ENCODE peak calls at places on chromosomes 16 and 17, in four cellular contexts. One of them, this sample, is unnamed.

GRCh38 chr16:3182608-3183444 is 5.2 kb upstream of the OR1F1 start:
- DNase-seq in mucosa of gallbladder: no peak
- DNase-seq in fibroblast of lung: peak
- DNase-seq in tibial nerve: no peak
- DNase-seq in this sample: no peak

GRCh38 chr17:58247511-58248363 is 9.4 kb downstream of the LPO start:
- DNase-seq in mucosa of gallbladder: no peak
- DNase-seq in fibroblast of lung: no peak
- DNase-seq in tibial nerve: no peak
- DNase-seq in this sample: no peak

GRCh38 chr16:68353366-68353765 is 42.5 kb downstream of the PRMT7 start:
- DNase-seq in mucosa of gallbladder: no peak
- DNase-seq in fibroblast of lung: no peak
- DNase-seq in tibial nerve: no peak
- DNase-seq in this sample: no peak

GRCh38 chr17:68239967-68240366 is 7.9 kb upstream of the AMZ2 start:
- DNase-seq in mucosa of gallbladder: no peak
- DNase-seq in fibroblast of lung: no peak
- DNase-seq in tibial nerve: no peak
- DNase-seq in this sample: no peak

GRCh38 chr16:86404678-86405077 is 105.6 kb upstream of the FOXF1 start:
- DNase-seq in mucosa of gallbladder: no peak
- DNase-seq in fibroblast of lung: no peak
- DNase-seq in tibial nerve: no peak
- DNase-seq in this sample: no peak

GRCh38 chr16:4404247-4404966 is 12.0 kb downstream of the CORO7 start:
- DNase-seq in mucosa of gallbladder: no peak
- DNase-seq in fibroblast of lung: no peak
- DNase-seq in tibial nerve: no peak
- DNase-seq in this sample: no peak

GRCh38 chr16:50354082-50354481 is 14.7 kb downstream of the BRD7 start:
- DNase-seq in mucosa of gallbladder: no peak
- DNase-seq in fibroblast of lung: no peak
- DNase-seq in tibial nerve: no peak
- DNase-seq in this sample: no peak

GRCh38 chr16:14310519-14310991 is 239.4 kb downstream of the MRTFB start:
- DNase-seq in mucosa of gallbladder: no peak
- DNase-seq in fibroblast of lung: peak
- DNase-seq in tibial nerve: no peak
- DNase-seq in this sample: no peak

GRCh38 chr17:44159519-44160210 is 10.8 kb upstream of the ASB16 start:
- DNase-seq in mucosa of gallbladder: no peak
- DNase-seq in fibroblast of lung: peak
- DNase-seq in tibial nerve: no peak
- DNase-seq in this sample: no peak

GRCh38 chr17:77734371-77735050 is 224.0 kb upstream of the TNRC6C start:
- DNase-seq in mucosa of gallbladder: peak
- DNase-seq in fibroblast of lung: peak
- DNase-seq in tibial nerve: peak
- DNase-seq in this sample: peak

GRCh38 chr16:88886915-88887521 is 20.6 kb upstream of the PABPN1L start:
- DNase-seq in mucosa of gallbladder: peak
- DNase-seq in fibroblast of lung: peak
- DNase-seq in tibial nerve: peak
- DNase-seq in this sample: no peak

GRCh38 chr17:19470529-19471261 is 59.7 kb downstream of the RNF112 start:
- DNase-seq in mucosa of gallbladder: peak
- DNase-seq in fibroblast of lung: peak
- DNase-seq in tibial nerve: peak
- DNase-seq in this sample: no peak

GRCh38 chr16:49492090-49492801 is 118.6 kb downstream of the C16orf78 start:
- DNase-seq in mucosa of gallbladder: no peak
- DNase-seq in fibroblast of lung: no peak
- DNase-seq in tibial nerve: no peak
- DNase-seq in this sample: peak

GRCh38 chr17:77728022-77728671 is 230.4 kb upstream of the TNRC6C start:
- DNase-seq in mucosa of gallbladder: peak
- DNase-seq in fibroblast of lung: no peak
- DNase-seq in tibial nerve: peak
- DNase-seq in this sample: no peak

GRCh38 chr16:15427648-15428239 is 6.6 kb upstream of the BMERB1 start:
- DNase-seq in mucosa of gallbladder: peak
- DNase-seq in fibroblast of lung: peak
- DNase-seq in tibial nerve: peak
- DNase-seq in this sample: peak

GRCh38 chr16:61098505-61098904 is 937.7 kb downstream of the CDH8 start:
- DNase-seq in mucosa of gallbladder: no peak
- DNase-seq in fibroblast of lung: no peak
- DNase-seq in tibial nerve: no peak
- DNase-seq in this sample: no peak

GRCh38 chr16:29986931-29987330 is 8.5 kb downstream of the HIRIP3 start:
- DNase-seq in mucosa of gallbladder: no peak
- DNase-seq in fibroblast of lung: no peak
- DNase-seq in tibial nerve: no peak
- DNase-seq in this sample: no peak

GRCh38 chr17:73420897-73421296 is 109.1 kb upstream of the CDC42EP4 start:
- DNase-seq in mucosa of gallbladder: no peak
- DNase-seq in fibroblast of lung: no peak
- DNase-seq in tibial nerve: no peak
- DNase-seq in this sample: no peak

GRCh38 chr17:14471052-14471451 is 170.2 kb downstream of the HS3ST3B1 start:
- DNase-seq in mucosa of gallbladder: peak
- DNase-seq in fibroblast of lung: peak
- DNase-seq in tibial nerve: no peak
- DNase-seq in this sample: no peak

GRCh38 chr17:70434536-70435490 is 265.5 kb downstream of the KCNJ2 start:
- DNase-seq in mucosa of gallbladder: no peak
- DNase-seq in fibroblast of lung: no peak
- DNase-seq in tibial nerve: no peak
- DNase-seq in this sample: no peak

GRCh38 chr17:39011907-39012468 is 44.8 kb upstream of the FBXO47 start:
- DNase-seq in mucosa of gallbladder: no peak
- DNase-seq in fibroblast of lung: no peak
- DNase-seq in tibial nerve: no peak
- DNase-seq in this sample: no peak

GRCh38 chr17:62792122-62792800 is 15.9 kb downstream of the MARCHF10 start:
- DNase-seq in mucosa of gallbladder: peak
- DNase-seq in fibroblast of lung: peak
- DNase-seq in tibial nerve: no peak
- DNase-seq in this sample: no peak

GRCh38 chr17:35214192-35214591 is 20.0 kb upstream of the SLC35G3 start:
- DNase-seq in mucosa of gallbladder: no peak
- DNase-seq in fibroblast of lung: no peak
- DNase-seq in tibial nerve: no peak
- DNase-seq in this sample: no peak

GRCh38 chr16:79380990-79381389 is 219.5 kb downstream of the MAF start:
- DNase-seq in mucosa of gallbladder: peak
- DNase-seq in fibroblast of lung: peak
- DNase-seq in tibial nerve: no peak
- DNase-seq in this sample: no peak